ENCODE peak calls at places on chromosomes 6 and 20, in eight cellular contexts. V is NCI-H1417; G is nephron progenitor cell; B is stimulated activated CD4-positive, alpha-beta T cell treated with anti-CD3 and anti-CD28 coated beads, Interleukin-1b, Interleukin-23, amount 100 ng/mL, for 1 hour; H is EL; K is HTR-8/SVneo; O is omental fat pad; X is GF-D8. D is an unnamed sample.

GRCh38 chr6:159577564-159577963 is 115.5 kb downstream of the SOD2 start:
- DNase-seq in V (no peak), G (no peak), B (no peak), H (no peak), K (no peak), O (no peak), X (no peak), D (peak)

GRCh38 chr20:41005361-41005729 is 23.3 kb upstream of the TOP1 start:
- DNase-seq in V (no peak), G (no peak), B (no peak), H (peak), K (peak), O (peak), X (no peak), D (peak)

GRCh38 chr6:144630857-144631256 is 345.7 kb downstream of the UTRN start:
- DNase-seq in V (no peak), G (no peak), B (no peak), H (no peak), K (no peak), O (no peak), X (no peak), D (no peak)

GRCh38 chr20:41149679-41150131 is 12.4 kb downstream of the PLCG1 start:
- DNase-seq in V (no peak), G (no peak), B (no peak), H (peak), K (peak), O (no peak), X (no peak), D (peak)

GRCh38 chr6:15823838-15824414 is 161.1 kb upstream of the DTNBP1 start:
- DNase-seq in V (no peak), G (no peak), B (no peak), H (no peak), K (no peak), O (no peak), X (no peak), D (no peak)

GRCh38 chr6:148548065-148548748 is 198.6 kb upstream of the UST start:
- DNase-seq in V (no peak), G (no peak), B (no peak), H (peak), K (no peak), O (no peak), X (no peak), D (no peak)

GRCh38 chr6:8914700-8915099 is 479.4 kb upstream of the SLC35B3 start:
- DNase-seq in V (no peak), G (no peak), B (no peak), H (no peak), K (no peak), O (no peak), X (no peak), D (no peak)

GRCh38 chr6:116217069-116217468 is 36.8 kb downstream of the TSPYL4 start:
- DNase-seq in V (no peak), G (no peak), B (no peak), H (peak), K (no peak), O (no peak), X (peak), D (peak)

GRCh38 chr6:6313012-6313411 is 7.5 kb downstream of the F13A1 start:
- DNase-seq in V (no peak), G (no peak), B (no peak), H (no peak), K (no peak), O (no peak), X (no peak), D (no peak)

GRCh38 chr6:147787407-147787806 is 278.9 kb downstream of the SAMD5 start:
- DNase-seq in V (peak), G (no peak), B (no peak), H (no peak), K (no peak), O (no peak), X (no peak), D (no peak)

GRCh38 chr6:133243723-133244122 is 2.6 kb downstream of the EYA4 start:
- DNase-seq in V (no peak), G (no peak), B (no peak), H (no peak), K (no peak), O (no peak), X (no peak), D (no peak)

D was measured in RWPE1.